ENCODE peak calls at places on chromosome 1, in ten cellular contexts. A is stimulated activated CD4-positive, alpha-beta T cell treated with anti-CD3 and anti-CD28 coated beads, Interleukin-12 subunit alpha, Interleukin-12 subunit beta, amount 100 ng/mL, for 4 hours; Z is posterior cingulate gyrus; T is Right ventricle myocardium superior; Y is stimulated activated naive CD8-positive, alpha-beta T cell treated with anti-CD3 and anti-CD28 coated beads, Interleukin-15, Interleukin-2, amounts not matched to agents 100 U/mL and 50 U/mL, for 24 hours; M is body of pancreas; B is ovary; L is type B pancreatic cell; S is glomerular endothelial cell; C is endothelial cell. X is an unnamed sample.

GRCh38 chr1:3432306-3432705 is 22.2 kb upstream of the ARHGEF16 start:
- DNase-seq in A (no peak), Z (no peak), T (peak; percentile 31), Y (no peak), M (no peak), B (no peak), L (no peak), S (no peak), C (no peak), X (no peak)

GRCh38 chr1:63731117-63732043 is 42.4 kb upstream of the ROR1 start:
- DNase-seq in A (no peak), Z (no peak), T (no peak), Y (no peak), M (no peak), B (no peak), L (no peak), S (peak; percentile 82), C (no peak), X (no peak)

GRCh38 chr1:29120367-29120766 is 3.3 kb downstream of the TMEM200B start:
- DNase-seq in A (no peak), Z (no peak), T (no peak), Y (no peak), M (no peak), B (no peak), L (no peak), S (no peak), C (no peak), X (no peak)

GRCh38 chr1:204821924-204822323 is 48.7 kb upstream of the NFASC start:
- DNase-seq in A (no peak), Z (no peak), T (no peak), Y (no peak), M (no peak), B (no peak), L (no peak), S (no peak), C (no peak), X (no peak)

GRCh38 chr1:239816090-239816812 is 275.4 kb upstream of the FMN2 start:
- DNase-seq in A (no peak), Z (no peak), T (no peak), Y (no peak), M (peak; percentile 36), B (peak; percentile 65), L (no peak), S (no peak), C (peak; percentile 22), X (peak; percentile 44)

GRCh38 chr1:219171192-219171935 is 2.3 kb upstream of the LYPLAL1 start:
- DNase-seq in A (no peak), Z (no peak), T (no peak), Y (no peak), M (peak; percentile 8), B (no peak), L (no peak), S (no peak), C (no peak), X (no peak)

GRCh38 chr1:27084107-27084506 is 70.8 kb downstream of the SLC9A1 start:
- DNase-seq in A (no peak), Z (no peak), T (no peak), Y (no peak), M (no peak), B (no peak), L (no peak), S (no peak), C (no peak), X (no peak)

GRCh38 chr1:57157818-57158606 is 192.2 kb upstream of the C8B start:
- DNase-seq in A (no peak), Z (no peak), T (no peak), Y (no peak), M (no peak), B (no peak), L (no peak), S (no peak), C (no peak), X (no peak)

GRCh38 chr1:229972600-229973296 is 94.3 kb upstream of the GALNT2 start:
- DNase-seq in A (no peak), Z (no peak), T (no peak), Y (peak; percentile 7), M (peak; percentile 37), B (no peak), L (no peak), S (no peak), C (peak; percentile 12), X (no peak)

GRCh38 chr1:153032677-153033308 is 1.8 kb downstream of the SPRR1B start:
- DNase-seq in A (no peak), Z (no peak), T (no peak), Y (no peak), M (peak; percentile 8), B (no peak), L (no peak), S (no peak), C (peak; percentile 18), X (peak; percentile 3)

GRCh38 chr1:206050655-206051235 is 2.2 kb upstream of the RHEX start:
- DNase-seq in A (peak; percentile 33), Z (no peak), T (no peak), Y (peak; percentile 62), M (no peak), B (no peak), L (no peak), S (no peak), C (no peak), X (no peak)

GRCh38 chr1:161100534-161100933 is 2.4 kb downstream of the KLHDC9 start:
- DNase-seq in A (no peak), Z (no peak), T (no peak), Y (no peak), M (no peak), B (no peak), L (no peak), S (no peak), C (no peak), X (no peak)